ENCODE peak calls at places on chromosomes 12 and 14, in four cellular contexts. One of them, this sample, is unnamed. For H3K9me1, the result is how much of the 10 kb centered on the place peaks cover.

GRCh38 chr14:65446159-65446558 is 33.6 kb downstream of the FUT8 start:
- DNase-seq in endothelial cell of umbilical vein: peak
- DNase-seq in K562: no peak
- DNase-seq in IMR-90: peak
- DNase-seq in this sample: no peak

GRCh38 chr14:61076531-61076930 is 95.5 kb downstream of the SLC38A6 start:
- DNase-seq in endothelial cell of umbilical vein: no peak
- DNase-seq in K562: no peak
- DNase-seq in IMR-90: peak
- DNase-seq in this sample: no peak

GRCh38 chr12:123085730-123086487 is 65.0 kb downstream of the PITPNM2 start:
- DNase-seq in K562: no peak
- DNase-seq in IMR-90: peak
- DNase-seq in endothelial cell of umbilical vein: peak
- DNase-seq in this sample: peak

GRCh38 chr12:110581951-110582285 is 1.2 kb downstream of the PPTC7 start:
- DNase-seq in IMR-90: no peak
- DNase-seq in K562: no peak
- DNase-seq in endothelial cell of umbilical vein: no peak
- DNase-seq in this sample: no peak

GRCh38 chr12:27982380-27982779 is 9.8 kb upstream of the PTHLH start:
- DNase-seq in IMR-90: no peak
- DNase-seq in K562: no peak
- DNase-seq in endothelial cell of umbilical vein: no peak
- DNase-seq in this sample: no peak

GRCh38 chr14:52013984-52014600 is 24.7 kb downstream of the RTRAF start:
- DNase-seq in IMR-90: no peak
- DNase-seq in K562: peak
- DNase-seq in endothelial cell of umbilical vein: no peak
- DNase-seq in this sample: no peak

GRCh38 chr12:101691697-101692096 is 5.7 kb upstream of the CHPT1 start:
- DNase-seq in endothelial cell of umbilical vein: no peak
- DNase-seq in K562: no peak
- DNase-seq in IMR-90: no peak
- DNase-seq in this sample: no peak

GRCh38 chr14:68786491-68787234 is 6.2 kb downstream of the ZFP36L1 start:
- DNase-seq in endothelial cell of umbilical vein: peak
- DNase-seq in IMR-90: peak
- DNase-seq in K562: no peak
- DNase-seq in this sample: no peak

GRCh38 chr12:57835366-57836288 is 10.9 kb downstream of the CTDSP2 start:
- DNase-seq in IMR-90: no peak
- DNase-seq in K562: no peak
- DNase-seq in endothelial cell of umbilical vein: no peak
- DNase-seq in this sample: no peak

GRCh38 chr14:88030079-88030478 is 25.1 kb downstream of the GPR65 start:
- DNase-seq in endothelial cell of umbilical vein: no peak
- DNase-seq in IMR-90: no peak
- DNase-seq in K562: no peak
- DNase-seq in this sample: no peak

GRCh38 chr12:112792306-112792705 is 758 bp downstream of the RPH3A start:
- DNase-seq in K562: no peak
- DNase-seq in IMR-90: no peak
- DNase-seq in endothelial cell of umbilical vein: no peak
- DNase-seq in this sample: no peak

GRCh38 chr12:24415934-24416333 is 466.5 kb upstream of the SOX5 start:
- DNase-seq in endothelial cell of umbilical vein: no peak
- DNase-seq in K562: no peak
- DNase-seq in IMR-90: no peak
- DNase-seq in this sample: no peak

GRCh38 chr14:20652996-20653975 is 11.8 kb upstream of the OR6S1 start:
- DNase-seq in IMR-90: peak
- DNase-seq in endothelial cell of umbilical vein: peak
- DNase-seq in K562: peak
- DNase-seq in this sample: peak

GRCh38 chr14:23512156-23512555 is 39.4 kb downstream of the ZFHX2 start:
- DNase-seq in endothelial cell of umbilical vein: no peak
- DNase-seq in IMR-90: no peak
- DNase-seq in K562: no peak
- DNase-seq in this sample: no peak

GRCh38 chr14:104316723-104317499 is 178.5 kb downstream of the KIF26A start:
- DNase-seq in endothelial cell of umbilical vein: no peak
- DNase-seq in IMR-90: no peak
- DNase-seq in K562: no peak
- DNase-seq in this sample: no peak

GRCh38 chr12:95182868-95183415 is 34.3 kb downstream of the FGD6 start:
- DNase-seq in K562: no peak
- DNase-seq in IMR-90: peak
- DNase-seq in endothelial cell of umbilical vein: no peak
- DNase-seq in this sample: no peak

GRCh38 chr14:69997849-69998248 is 118.6 kb downstream of the SMOC1 start:
- DNase-seq in IMR-90: peak
- DNase-seq in endothelial cell of umbilical vein: peak
- DNase-seq in K562: no peak
- DNase-seq in this sample: no peak

GRCh38 chr12:93387780-93388179 is 10.1 kb downstream of the NUDT4 start:
- DNase-seq in K562: peak
- DNase-seq in endothelial cell of umbilical vein: peak
- DNase-seq in IMR-90: peak
- DNase-seq in this sample: peak

GRCh38 chr12:74337951-74338350 is 199.7 kb upstream of the ATXN7L3B start:
- DNase-seq in endothelial cell of umbilical vein: peak
- DNase-seq in K562: no peak
- DNase-seq in IMR-90: peak
- DNase-seq in this sample: peak

GRCh38 chr12:85575115-85576096 is 260.8 kb downstream of the RASSF9 start:
- DNase-seq in endothelial cell of umbilical vein: peak
- DNase-seq in K562: peak
- DNase-seq in IMR-90: peak
- DNase-seq in this sample: no peak

GRCh38 chr12:3134126-3134525 is 56.9 kb downstream of the TSPAN9 start:
- DNase-seq in endothelial cell of umbilical vein: no peak
- DNase-seq in K562: no peak
- DNase-seq in IMR-90: no peak
- DNase-seq in this sample: no peak

GRCh38 chr12:41739066-41739465 is 405.6 kb downstream of the GXYLT1 start:
- DNase-seq in endothelial cell of umbilical vein: no peak
- DNase-seq in K562: no peak
- DNase-seq in IMR-90: no peak
- DNase-seq in this sample: no peak

GRCh38 chr12:113271853-113272561 is 50.7 kb downstream of the TPCN1 start:
- DNase-seq in IMR-90: peak
- DNase-seq in endothelial cell of umbilical vein: no peak
- DNase-seq in K562: peak
- DNase-seq in this sample: no peak

GRCh38 chr12:79983969-79984629 is 49.2 kb upstream of the PPP1R12A start:
- DNase-seq in endothelial cell of umbilical vein: no peak
- DNase-seq in K562: no peak
- DNase-seq in IMR-90: peak
- DNase-seq in this sample: no peak

GRCh38 chr12:50618864-50619609 is 114.3 kb downstream of the DIP2B start:
- DNase-seq in endothelial cell of umbilical vein: no peak
- DNase-seq in IMR-90: peak
- DNase-seq in K562: no peak
- DNase-seq in this sample: no peak

GRCh38 chr12:401235-402126 is at the start of gene CCDC77:
- DNase-seq in endothelial cell of umbilical vein: peak
- DNase-seq in K562: peak
- DNase-seq in IMR-90: peak
- DNase-seq in this sample: peak

GRCh38 chr12:26938660-26939185 is 453 bp downstream of the FGFR1OP2 start:
- DNase-seq in K562: no peak
- DNase-seq in IMR-90: no peak
- DNase-seq in endothelial cell of umbilical vein: no peak
- DNase-seq in this sample: no peak

GRCh38 chr12:47819902-47820630 is at the start of gene HDAC7:
- DNase-seq in endothelial cell of umbilical vein: peak
- DNase-seq in IMR-90: peak
- DNase-seq in K562: peak
- DNase-seq in this sample: no peak

GRCh38 chr14:101619484-101619883 is 58.2 kb downstream of the DIO3 start:
- DNase-seq in IMR-90: no peak
- DNase-seq in endothelial cell of umbilical vein: no peak
- DNase-seq in K562: no peak
- DNase-seq in this sample: no peak

GRCh38 chr12:39341179-39341578 is 101.7 kb downstream of the KIF21A start:
- DNase-seq in endothelial cell of umbilical vein: no peak
- DNase-seq in IMR-90: no peak
- DNase-seq in K562: no peak
- DNase-seq in this sample: no peak

GRCh38 chr12:114004402-114004801 is 38.3 kb upstream of the RBM19 start:
- DNase-seq in endothelial cell of umbilical vein: no peak
- DNase-seq in K562: no peak
- DNase-seq in IMR-90: no peak
- DNase-seq in this sample: no peak

GRCh38 chr14:75875958-75876357 is 105.8 kb downstream of the TGFB3 start:
- DNase-seq in IMR-90: no peak
- DNase-seq in endothelial cell of umbilical vein: no peak
- DNase-seq in K562: no peak
- DNase-seq in this sample: no peak

GRCh38 chr14:69079747-69080146 is 73.2 kb downstream of the DCAF5 start:
- DNase-seq in IMR-90: no peak
- DNase-seq in K562: no peak
- DNase-seq in endothelial cell of umbilical vein: no peak
- DNase-seq in this sample: no peak

GRCh38 chr12:132472386-132472785 is 17.6 kb upstream of the FBRSL1 start:
- DNase-seq in IMR-90: no peak
- DNase-seq in K562: no peak
- DNase-seq in endothelial cell of umbilical vein: no peak
- DNase-seq in this sample: no peak

GRCh38 chr12:110844551-110845395 is 2.0 kb upstream of the CCDC63 start:
- DNase-seq in endothelial cell of umbilical vein: no peak
- DNase-seq in K562: no peak
- DNase-seq in IMR-90: no peak
- DNase-seq in this sample: no peak

GRCh38 chr12:39127401-39127800 is 222.0 kb upstream of the CPNE8 start:
- DNase-seq in endothelial cell of umbilical vein: peak
- DNase-seq in IMR-90: no peak
- DNase-seq in K562: no peak
- DNase-seq in this sample: no peak

GRCh38 chr14:49550284-49551184 is 35.6 kb downstream of the RPS29 start:
- DNase-seq in K562: no peak
- DNase-seq in IMR-90: peak
- DNase-seq in endothelial cell of umbilical vein: peak
- DNase-seq in this sample: no peak

GRCh38 chr14:49551569-49551968 is 34.6 kb downstream of the RPS29 start:
- DNase-seq in K562: no peak
- DNase-seq in endothelial cell of umbilical vein: no peak
- DNase-seq in IMR-90: no peak
- DNase-seq in this sample: no peak

GRCh38 chr14:49553106-49553505 is 33.1 kb downstream of the RPS29 start:
- DNase-seq in endothelial cell of umbilical vein: no peak
- DNase-seq in K562: no peak
- DNase-seq in IMR-90: no peak
- DNase-seq in this sample: no peak

GRCh38 chr14:49552630-49553029 is 33.5 kb downstream of the RPS29 start:
- DNase-seq in IMR-90: no peak
- DNase-seq in endothelial cell of umbilical vein: no peak
- DNase-seq in K562: no peak
- DNase-seq in this sample: no peak

GRCh38 chr14:49553892-49554291 is 32.3 kb downstream of the RPS29 start:
- DNase-seq in K562: no peak
- DNase-seq in endothelial cell of umbilical vein: no peak
- DNase-seq in IMR-90: no peak
- DNase-seq in this sample: no peak
- H3K9me1 ChIP-seq in K562: under half
- H3K9me1 ChIP-seq in endothelial cell of umbilical vein: under half
- H3K9me1 ChIP-seq in IMR-90: under half
- H3K9me1 ChIP-seq in this sample: under half

GRCh38 chr14:91817566-91818325 is 49.6 kb downstream of the TC2N start:
- DNase-seq in K562: no peak
- DNase-seq in endothelial cell of umbilical vein: no peak
- DNase-seq in IMR-90: no peak
- DNase-seq in this sample: no peak
- H3K27ac ChIP-seq in K562: no peak
- H3K27ac ChIP-seq in endothelial cell of umbilical vein: no peak
- H3K27ac ChIP-seq in IMR-90: no peak
- H3K27ac ChIP-seq in this sample: no peak

GRCh38 chr14:77181603-77182437 is at the start of gene TMEM63C:
- DNase-seq in IMR-90: no peak
- DNase-seq in K562: peak
- DNase-seq in endothelial cell of umbilical vein: no peak
- DNase-seq in this sample: no peak
- TF ChIP-seq CTCF in IMR-90: no peak
- TF ChIP-seq CTCF in K562: no peak
- TF ChIP-seq CTCF in endothelial cell of umbilical vein: no peak
- TF ChIP-seq CTCF in this sample: no peak

DNA sequence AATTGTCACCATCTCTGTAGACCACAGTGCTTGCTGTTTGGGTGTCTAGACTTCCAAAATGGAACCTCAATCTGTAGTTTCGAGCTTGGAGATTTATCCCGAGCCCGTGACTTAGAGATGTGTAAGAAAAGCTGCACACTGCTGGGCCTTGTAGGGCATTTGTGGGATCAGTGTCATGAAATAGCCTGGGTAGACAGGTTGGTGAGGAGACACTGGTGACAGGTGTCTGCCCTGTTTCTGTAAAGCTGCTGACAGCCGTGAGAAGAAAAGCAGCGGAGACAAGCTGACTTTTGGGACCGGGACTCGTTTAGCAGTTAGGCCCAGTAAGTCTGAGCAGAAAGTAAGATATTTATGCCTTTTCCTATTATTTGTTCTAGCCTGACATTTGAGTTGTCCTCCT is 95.9 kb downstream of the DAD1 start:
- DNase-seq in K562: no peak
- DNase-seq in IMR-90: no peak
- DNase-seq in endothelial cell of umbilical vein: no peak
- DNase-seq in this sample: no peak
- H3K9me1 ChIP-seq in K562: under half
- H3K9me1 ChIP-seq in IMR-90: under half
- H3K9me1 ChIP-seq in endothelial cell of umbilical vein: under half
- H3K9me1 ChIP-seq in this sample: under half

DNA sequence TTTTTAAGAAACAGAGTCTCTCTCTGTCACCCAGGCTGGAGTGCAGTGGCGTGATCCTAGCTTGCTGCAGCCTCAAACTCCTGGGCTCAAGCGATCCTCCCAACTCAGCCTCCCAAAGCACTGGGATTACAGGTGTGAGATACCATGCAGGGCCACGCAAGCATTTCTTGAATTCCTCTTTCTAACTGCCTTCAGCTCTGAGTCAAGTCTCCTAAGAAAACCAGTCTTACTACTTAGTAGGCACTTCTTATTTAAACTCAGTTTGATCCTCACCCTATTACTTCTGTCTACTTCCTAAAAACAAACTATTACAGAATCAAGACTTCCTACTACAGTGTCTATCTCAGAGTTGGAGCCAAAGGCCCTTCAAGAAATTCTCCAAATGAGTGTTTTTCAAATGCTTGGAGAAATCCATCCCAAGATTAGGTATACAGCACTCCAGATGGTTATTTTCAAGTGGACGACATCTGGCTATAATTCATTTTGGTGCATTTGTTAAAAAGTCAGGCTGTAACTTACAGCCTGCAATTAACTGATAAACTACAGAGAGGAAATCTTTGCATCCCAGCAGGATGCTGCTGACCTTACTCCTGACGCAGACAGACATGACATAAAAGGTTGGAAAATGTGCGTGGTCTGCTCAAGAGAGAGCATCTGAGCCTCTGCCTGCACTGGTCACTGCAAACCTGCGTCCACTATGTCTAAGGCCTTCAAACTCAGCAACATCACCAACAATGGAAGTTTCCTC is 34.8 kb downstream of the SSH1 start:
- DNase-seq in endothelial cell of umbilical vein: peak
- DNase-seq in K562: no peak
- DNase-seq in IMR-90: no peak
- DNase-seq in this sample: no peak
- H3K27ac ChIP-seq in endothelial cell of umbilical vein: peak
- H3K27ac ChIP-seq in K562: no peak
- H3K27ac ChIP-seq in IMR-90: peak
- H3K27ac ChIP-seq in this sample: no peak